ENCODE peak calls at places on chromosomes 11 and 22, in ten cellular contexts. X, K, Z, Q, R, L, V, O, C and U are unnamed samples.

GRCh38 chr11:1460396-1460795 is 26.2 kb downstream of the MOB2 start:
- DNase-seq in Z (peak), X (no peak), Q (no peak), O (no peak), L (no peak), R (no peak), K (peak), V (no peak), C (no peak), U (peak)

GRCh38 chr22:24191893-24192292 is 10.6 kb downstream of the SUSD2 start:
- DNase-seq in V (no peak), Q (no peak), L (no peak), X (no peak), R (no peak), C (no peak), Z (no peak), K (no peak), O (no peak), U (no peak)

GRCh38 chr22:16949561-16949960 is 58.5 kb downstream of the GAB4 start:
- DNase-seq in O (no peak), Q (no peak), K (no peak), Z (no peak), V (no peak), X (no peak), L (no peak), C (no peak), R (no peak), U (no peak)

GRCh38 chr11:93219440-93219839 is 21.6 kb upstream of the SLC36A4 start:
- DNase-seq in X (no peak), C (no peak), O (no peak), K (no peak), L (no peak), Q (no peak), R (no peak), V (no peak), Z (peak), U (no peak)

GRCh38 chr11:3969613-3970012 is 114.1 kb downstream of the STIM1 start:
- DNase-seq in V (no peak), L (no peak), O (no peak), Q (no peak), R (no peak), X (no peak), Z (no peak), K (no peak), C (no peak), U (no peak)

GRCh38 chr11:44989831-44990566 is 39.3 kb upstream of the TP53I11 start:
- DNase-seq in V (no peak), Q (no peak), O (no peak), C (no peak), K (peak), X (no peak), R (no peak), Z (no peak), L (peak), U (no peak)

GRCh38 chr11:33266418-33267215 is 9.4 kb downstream of the HIPK3 start:
- DNase-seq in Z (peak), X (no peak), R (no peak), L (no peak), Q (no peak), V (no peak), C (no peak), O (no peak), K (no peak), U (no peak)

GRCh38 chr11:106086135-106086534 is 8.7 kb downstream of the AASDHPPT start:
- DNase-seq in K (no peak), X (no peak), Q (no peak), O (no peak), Z (no peak), R (no peak), C (no peak), V (no peak), L (no peak), U (no peak)

GRCh38 chr22:23715811-23716355 is 25.1 kb downstream of the RGL4 start:
- DNase-seq in V (no peak), K (no peak), R (no peak), L (no peak), C (no peak), Q (no peak), X (no peak), O (no peak), Z (peak), U (no peak)

GRCh38 chr22:30575011-30575671 is 676 bp upstream of the GAL3ST1 start:
- DNase-seq in Z (peak), X (no peak), L (peak), K (peak), Q (no peak), O (no peak), R (no peak), V (no peak), C (no peak), U (no peak)

GRCh38 chr11:6458352-6458751 is 15.4 kb downstream of the TRIM3 start:
- DNase-seq in C (no peak), Z (no peak), O (no peak), L (no peak), R (no peak), Q (no peak), V (no peak), K (no peak), X (no peak), U (no peak)

GRCh38 chr22:38346506-38346905 is 29.3 kb upstream of the CSNK1E start:
- DNase-seq in X (no peak), Z (no peak), K (peak), Q (no peak), L (peak), R (no peak), O (no peak), V (no peak), C (no peak), U (no peak)

GRCh38 chr11:68215087-68215445 is 2.0 kb upstream of the KMT5B start:
- DNase-seq in R (peak), X (no peak), O (no peak), V (no peak), Q (no peak), C (no peak), K (no peak), L (peak), Z (no peak), U (peak)

GRCh38 chr11:65362966-65363365 is 8.4 kb downstream of the TIGD3 start:
- DNase-seq in C (no peak), O (no peak), K (no peak), Q (no peak), R (no peak), Z (no peak), V (no peak), X (no peak), L (no peak), U (no peak)

GRCh38 chr11:110430267-110431211 is 791 bp downstream of the FDX1 start:
- DNase-seq in O (peak), L (no peak), C (peak), K (peak), Z (peak), V (peak), X (peak), Q (no peak), R (no peak), U (no peak)

GRCh38 chr22:44003776-44004460 is 20.2 kb upstream of the PARVB start:
- DNase-seq in V (no peak), K (no peak), Q (no peak), R (no peak), Z (peak), O (no peak), L (peak), C (no peak), X (no peak), U (peak)

GRCh38 chr11:119155733-119156492 is 7.1 kb downstream of the ABCG4 start:
- DNase-seq in Z (peak), C (no peak), L (peak), V (no peak), O (no peak), X (no peak), Q (no peak), K (no peak), R (no peak), U (no peak)

GRCh38 chr22:47715866-47716578 is 953.6 kb downstream of the TBC1D22A start:
- DNase-seq in L (no peak), X (no peak), C (no peak), V (no peak), Z (no peak), Q (no peak), O (no peak), K (no peak), R (no peak), U (no peak)

GRCh38 chr11:117328414-117329010 is 858 bp downstream of the CEP164 start:
- DNase-seq in X (no peak), R (no peak), V (peak), Z (no peak), L (no peak), C (no peak), O (no peak), Q (no peak), K (peak), U (no peak)

GRCh38 chr11:111797145-111797581 is 31.0 kb upstream of the PPP2R1B start:
- DNase-seq in K (no peak), Z (no peak), V (no peak), X (no peak), O (no peak), Q (peak), R (no peak), C (no peak), L (no peak), U (no peak)

GRCh38 chr11:1567721-1568100 is 4.4 kb downstream of the DUSP8 start:
- DNase-seq in V (no peak), L (no peak), Z (no peak), Q (no peak), X (no peak), R (no peak), O (no peak), K (no peak), C (no peak), U (no peak)

GRCh38 chr11:44622190-44622650 is 56.8 kb downstream of the CD82 start:
- DNase-seq in V (no peak), L (peak), Z (no peak), Q (no peak), X (no peak), C (no peak), O (no peak), K (peak), R (no peak), U (no peak)

GRCh38 chr11:116986521-116987105 is 111.6 kb downstream of the SIK3 start:
- DNase-seq in R (peak), V (no peak), Z (no peak), K (no peak), O (no peak), C (no peak), X (peak), L (no peak), Q (no peak), U (no peak)

GRCh38 chr11:131688056-131688693 is 317.8 kb downstream of the NTM start:
- DNase-seq in V (no peak), C (no peak), Q (no peak), L (peak), O (peak), Z (peak), X (peak), K (peak), R (no peak), U (peak)

GRCh38 chr11:3984896-3985295 is 109.7 kb upstream of the RRM1 start:
- DNase-seq in O (no peak), Q (no peak), V (no peak), K (no peak), Z (peak), L (peak), R (peak), C (no peak), X (no peak), U (no peak)

GRCh38 chr22:38338772-38339379 is 21.6 kb upstream of the CSNK1E start:
- DNase-seq in O (no peak), X (peak), L (peak), K (no peak), V (no peak), C (no peak), Q (no peak), R (no peak), Z (no peak), U (peak)

GRCh38 chr11:128523616-128524015 is 63.7 kb downstream of the ETS1 start:
- DNase-seq in K (no peak), X (no peak), C (no peak), O (no peak), Z (no peak), L (no peak), R (no peak), V (no peak), Q (no peak), U (no peak)

GRCh38 chr11:10155793-10156490 is 138.1 kb downstream of the SBF2 start:
- DNase-seq in Z (no peak), R (no peak), K (no peak), Q (no peak), C (no peak), L (peak), O (no peak), X (no peak), V (no peak), U (no peak)

GRCh38 chr11:57321996-57322880 is 2.5 kb downstream of the TNKS1BP1 start:
- DNase-seq in Q (peak), V (peak), Z (peak), L (peak), K (peak), O (peak), R (no peak), X (no peak), C (no peak), U (peak)

GRCh38 chr22:24887260-24887659 is 59.2 kb downstream of the LHFPL7 start:
- DNase-seq in Z (no peak), L (no peak), C (no peak), K (no peak), V (no peak), R (no peak), X (no peak), Q (no peak), O (no peak), U (no peak)

GRCh38 chr22:29780781-29781676 is 13.9 kb downstream of the UQCR10 start:
- DNase-seq in L (peak), Z (peak), V (no peak), C (no peak), X (no peak), Q (no peak), K (no peak), O (no peak), R (no peak), U (no peak)